ENCODE peak calls at places on chromosome 4, in seven cellular contexts. D is body of pancreas, E is ascending aorta, O is hepatocyte, J is mesenchymal stem cell, W is psoas muscle, U is colonic mucosa. R is an unnamed sample.

GRCh38 chr4:83644677-83645639 is 109.0 kb downstream of the GPAT3 start:
- DNase-seq in O (peak; percentile 76), U (no peak), D (peak; percentile 34), W (no peak), J (peak; percentile 70), E (no peak), R (no peak)

GRCh38 chr4:156946508-156947197 is 24.9 kb downstream of the PDGFC start:
- DNase-seq in J (peak; percentile 99), D (no peak), O (peak; percentile 53), W (peak; percentile 39), U (no peak), E (peak; percentile 85), R (peak; percentile 59)

GRCh38 chr4:99117876-99118693 is 26.0 kb downstream of the ADH4 start:
- DNase-seq in E (no peak), W (no peak), J (peak; percentile 15), U (no peak), D (no peak), O (peak; percentile 22), R (no peak)

GRCh38 chr4:183905081-183905592 is at the start of gene STOX2:
- DNase-seq in U (peak; percentile 56), W (peak; percentile 88), D (peak; percentile 91), E (peak; percentile 81), J (peak; percentile 71), O (peak; percentile 79), R (peak; percentile 55)

GRCh38 chr4:123749408-123749807 is 352.8 kb downstream of the SPRY1 start:
- DNase-seq in O (no peak), U (no peak), D (peak; percentile 16), W (peak; percentile 62), E (no peak), J (no peak), R (peak; percentile 63)

GRCh38 chr4:8191136-8191747 is 7.8 kb upstream of the SH3TC1 start:
- DNase-seq in W (peak; percentile 87), O (no peak), E (peak; percentile 90), J (peak; percentile 94), D (peak; percentile 77), U (no peak), R (peak; percentile 80)

GRCh38 chr4:40908297-40908696 is 158.5 kb downstream of the NSUN7 start:
- DNase-seq in W (no peak), U (peak; percentile 52), D (no peak), J (no peak), O (peak; percentile 24), E (no peak), R (no peak)

GRCh38 chr4:8050555-8051206 is 107.9 kb downstream of the ABLIM2 start:
- DNase-seq in U (peak; percentile 42), E (peak; percentile 74), O (peak; percentile 64), J (peak; percentile 24), D (peak; percentile 80), W (peak; percentile 90), R (peak; percentile 83)

GRCh38 chr4:159052315-159052714 is 50.6 kb upstream of the RAPGEF2 start:
- DNase-seq in W (no peak), O (no peak), U (no peak), E (no peak), J (no peak), D (no peak), R (no peak)

GRCh38 chr4:101304916-101305315 is 42.4 kb downstream of the PPP3CA start:
- DNase-seq in W (no peak), E (no peak), J (peak; percentile 76), D (no peak), O (no peak), U (no peak), R (no peak)

GRCh38 chr4:71270901-71271300 is 67.9 kb upstream of the SLC4A4 start:
- DNase-seq in O (peak; percentile 46), D (peak; percentile 31), W (no peak), J (peak; percentile 39), E (no peak), U (peak; percentile 39), R (no peak)

GRCh38 chr4:186723207-186724047 is at the start of gene FAT1:
- DNase-seq in E (peak; percentile 71), O (peak; percentile 90), D (peak; percentile 69), J (peak; percentile 86), U (peak; percentile 66), W (peak; percentile 68), R (peak; percentile 37)

GRCh38 chr4:36224969-36225903 is 19.1 kb downstream of the ARAP2 start:
- DNase-seq in E (no peak), U (no peak), W (no peak), D (no peak), O (no peak), J (no peak), R (no peak)

GRCh38 chr4:33579951-33580350 is 2664.4 kb downstream of the ARAP2 start:
- DNase-seq in E (no peak), U (no peak), W (no peak), D (no peak), J (no peak), O (no peak), R (no peak)

GRCh38 chr4:105061136-105061696 is 85.5 kb upstream of the TET2 start:
- DNase-seq in U (peak; percentile 25), O (no peak), E (no peak), J (no peak), W (no peak), D (no peak), R (no peak)

GRCh38 chr4:8919651-8920288 is 48.1 kb upstream of the HMX1 start:
- DNase-seq in U (no peak), J (no peak), O (peak; percentile 3), D (peak; percentile 5), W (no peak), E (peak; percentile 44), R (peak; percentile 48)

GRCh38 chr4:79178770-79179169 is 147.1 kb downstream of the NAA11 start:
- DNase-seq in U (peak; percentile 38), J (no peak), W (no peak), D (no peak), E (no peak), O (no peak), R (no peak)

GRCh38 chr4:42501624-42502401 is 104.5 kb downstream of the SHISA3 start:
- DNase-seq in U (no peak), E (no peak), D (no peak), J (peak; percentile 36), O (no peak), W (no peak), R (no peak)

GRCh38 chr4:154001187-154001586 is 212.3 kb upstream of the SFRP2 start:
- DNase-seq in U (no peak), J (no peak), E (no peak), W (no peak), D (no peak), O (no peak), R (no peak)

GRCh38 chr4:180422989-180423766 is 1820.0 kb upstream of the TENM3 start:
- DNase-seq in D (no peak), O (no peak), W (no peak), E (no peak), U (no peak), J (no peak), R (no peak)

GRCh38 chr4:101418055-101418454 is 70.7 kb upstream of the PPP3CA start:
- DNase-seq in J (peak; percentile 12), W (no peak), E (no peak), U (no peak), O (no peak), D (no peak), R (no peak)

DNA sequence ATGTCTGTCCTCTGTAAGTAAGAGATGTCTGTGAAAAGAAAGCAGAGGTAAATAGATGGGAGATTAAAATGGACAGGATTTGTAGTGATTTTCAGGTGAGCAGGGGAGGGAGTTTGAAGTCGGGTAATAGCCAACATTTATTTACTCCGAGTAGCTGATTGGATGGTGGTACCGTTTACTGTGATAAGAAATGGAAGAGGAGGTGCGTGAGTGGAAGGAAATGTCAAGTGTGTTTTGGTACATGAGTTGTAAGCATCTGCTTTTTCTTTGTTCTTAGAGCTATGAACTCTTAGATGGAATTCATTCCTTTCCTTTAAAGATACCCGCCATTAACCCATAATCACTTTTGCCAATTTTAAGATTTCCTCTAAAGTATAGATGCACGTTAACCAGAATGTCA is 45.5 kb downstream of the SGMS2 start:
- DNase-seq in D (no peak), E (no peak), O (no peak), W (no peak), U (no peak), J (no peak), R (no peak)
- H3K4me3 ChIP-seq in D (no peak overlapping the region), E (no peak overlapping the region), O (no peak overlapping the region), W (no peak overlapping the region), U (no peak overlapping the region), J (no peak overlapping the region), R (no peak overlapping the region)

GRCh38 chr4:48030470-48030869 is 13.9 kb downstream of the NIPAL1 start:
- DNase-seq in E (no peak), W (no peak), J (no peak), D (no peak), U (no peak), O (no peak), R (no peak)
- H3K4me1 ChIP-seq in E (no peaks in the 10 kb centered on the region), W (peaks cover 14% of the 10 kb centered on the region), J (no peaks in the 10 kb centered on the region), D (peaks cover 23% of the 10 kb centered on the region), U (no peaks in the 10 kb centered on the region), O (peaks cover 20% of the 10 kb centered on the region), R (no peaks in the 10 kb centered on the region)

DNA sequence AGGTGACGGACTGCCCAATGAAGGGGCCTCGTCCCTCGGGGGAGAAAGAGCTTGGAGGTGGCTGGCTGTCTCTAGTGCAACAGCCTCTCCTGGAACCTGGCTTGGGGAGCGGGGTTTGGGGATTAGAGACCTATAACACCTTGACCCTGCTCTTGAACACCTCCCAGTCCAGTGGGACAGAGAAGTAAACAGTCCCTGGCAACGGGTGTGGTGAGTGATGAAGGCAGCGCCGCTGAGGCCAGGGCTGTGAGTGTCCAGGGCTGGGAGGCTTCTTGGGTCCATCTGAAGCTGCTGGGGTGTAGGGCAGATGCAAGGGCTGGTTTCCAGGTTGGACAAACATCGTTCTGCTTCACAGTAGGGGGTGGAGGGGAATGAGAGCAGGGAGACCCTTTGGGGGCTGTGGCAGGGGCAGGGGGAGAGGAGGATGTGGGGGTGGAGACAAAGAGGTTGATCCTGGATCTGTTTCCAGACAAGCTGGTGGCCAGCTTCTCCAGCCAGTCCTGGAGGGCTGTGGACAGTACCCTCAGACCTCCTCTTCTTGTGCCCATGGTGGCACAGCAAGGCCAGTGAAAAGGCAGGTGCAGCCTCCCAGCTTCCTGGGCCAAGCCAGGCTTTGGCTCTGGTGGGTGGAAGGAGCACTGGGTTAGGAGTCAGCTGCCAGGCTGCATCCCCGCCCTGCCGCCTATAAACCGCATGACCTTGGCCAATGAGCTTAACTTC is 3.8 kb downstream of the NSG1 start:
- DNase-seq in D (no peak), E (no peak), W (peak; percentile 28), O (no peak), J (no peak), U (no peak), R (no peak)
- H3K27me3 ChIP-seq in D (no peaks in the 10 kb centered on the region), E (peaks cover 9% of the 10 kb centered on the region), W (peaks cover 73% of the 10 kb centered on the region), O (peaks cover 34% of the 10 kb centered on the region), J (peaks cover 97% of the 10 kb centered on the region), U (peaks cover 35% of the 10 kb centered on the region), R (peaks cover 87% of the 10 kb centered on the region)

GRCh38 chr4:1225272-1226166 is 23.4 kb downstream of the CTBP1 start:
- DNase-seq in O (no peak), E (no peak), W (no peak), D (no peak), U (no peak), J (no peak), R (no peak)

GRCh38 chr4:1222938-1223690 is 25.8 kb downstream of the CTBP1 start:
- DNase-seq in O (no peak), E (no peak), J (no peak), W (no peak), D (no peak), U (no peak), R (no peak)

GRCh38 chr4:1226167-1226514 is 22.8 kb downstream of the CTBP1 start:
- DNase-seq in U (no peak), O (no peak), E (no peak), J (no peak), W (peak; percentile 83), D (no peak), R (no peak)

GRCh38 chr4:1222036-1222789 is 26.7 kb downstream of the CTBP1 start:
- DNase-seq in U (no peak), O (no peak), E (no peak), J (no peak), D (no peak), W (no peak), R (no peak)

GRCh38 chr4:1223841-1224809 is 24.8 kb downstream of the CTBP1 start:
- DNase-seq in E (no peak), O (no peak), W (no peak), U (no peak), D (no peak), J (no peak), R (no peak)
- H3K4me3 ChIP-seq in E (no peak overlapping the region), O (no peak overlapping the region), W (no peak overlapping the region), U (no peak overlapping the region), D (no peak overlapping the region), J (no peak overlapping the region), R (no peak overlapping the region)